ENCODE peak calls at places on chromosomes 3 and 15, in five cellular contexts. M, I, Y, W and P are unnamed samples.

GRCh38 chr3:99114565-99115291 is 213.2 kb upstream of the DCBLD2 start:
- DNase-seq in M (no peak), I (peak), Y (peak), W (no peak), P (peak)

GRCh38 chr3:69250014-69250413 is 127.6 kb upstream of the LMOD3 start:
- DNase-seq in M (no peak), I (peak), Y (peak), W (peak), P (no peak)

GRCh38 chr15:27563765-27564164 is 535.4 kb downstream of the OCA2 start:
- DNase-seq in M (no peak), I (no peak), Y (no peak), W (no peak), P (no peak)

GRCh38 chr3:48684480-48685143 is 1.1 kb downstream of the NCKIPSD start:
- DNase-seq in M (no peak), I (no peak), Y (peak), W (peak), P (peak)

GRCh38 chr3:122745365-122746021 is 48.1 kb downstream of the HSPBAP1 start:
- DNase-seq in M (no peak), I (peak), Y (peak), W (no peak), P (peak)

GRCh38 chr3:72093270-72093669 is 308.3 kb upstream of the PROK2 start:
- DNase-seq in M (no peak), I (no peak), Y (no peak), W (no peak), P (no peak)

GRCh38 chr3:37751967-37752660 is 109.6 kb upstream of the CTDSPL start:
- DNase-seq in M (no peak), I (peak), Y (no peak), W (no peak), P (no peak)

GRCh38 chr3:100386437-100387064 is 14.3 kb downstream of the TOMM70 start:
- DNase-seq in M (no peak), I (no peak), Y (no peak), W (no peak), P (peak)

GRCh38 chr15:25508369-25509002 is 69.7 kb upstream of the UBE3A start:
- DNase-seq in M (no peak), I (peak), Y (peak), W (no peak), P (peak)

GRCh38 chr15:58227706-58228543 is 89.7 kb downstream of the AQP9 start:
- DNase-seq in M (peak), I (peak), Y (peak), W (peak), P (peak)

GRCh38 chr3:175977968-175978752 is 1119.0 kb downstream of the NAALADL2 start:
- DNase-seq in M (no peak), I (no peak), Y (no peak), W (no peak), P (no peak)

GRCh38 chr3:40616420-40616819 is 91.7 kb downstream of the ZNF621 start:
- DNase-seq in M (no peak), I (no peak), Y (no peak), W (no peak), P (no peak)

GRCh38 chr3:44682182-44682896 is 30.1 kb upstream of the ZNF502 start:
- DNase-seq in M (no peak), I (no peak), Y (no peak), W (no peak), P (peak)

GRCh38 chr3:123104550-123104949 is 37.7 kb downstream of the PDIA5 start:
- DNase-seq in M (no peak), I (peak), Y (peak), W (no peak), P (peak)

GRCh38 chr3:149376728-149377407 is 581 bp downstream of the TM4SF1 start:
- DNase-seq in M (no peak), I (no peak), Y (peak), W (no peak), P (peak)